ENCODE peak calls at places on chromosomes 2 and 18, in four cellular contexts. R, Q, D and M are unnamed samples.

GRCh38 chr2:168449419-168449818 is 6.7 kb upstream of the CERS6 start:
- DNase-seq in R (no peak), Q (no peak), D (no peak), M (no peak)

GRCh38 chr2:74567862-74568261 is 13.3 kb downstream of the DOK1 start:
- DNase-seq in R (no peak), Q (no peak), D (no peak), M (no peak)

GRCh38 chr2:98486374-98486981 is 41.8 kb downstream of the INPP4A start:
- DNase-seq in R (peak), Q (no peak), D (no peak), M (no peak)

GRCh38 chr2:44286119-44286883 is 11.0 kb downstream of the SLC3A1 start:
- DNase-seq in R (no peak), Q (no peak), D (no peak), M (no peak)

GRCh38 chr2:226903179-226903578 is 67.3 kb downstream of the RHBDD1 start:
- DNase-seq in R (no peak), Q (no peak), D (no peak), M (no peak)

GRCh38 chr2:214382229-214382628 is 28.6 kb upstream of the VWC2L start:
- DNase-seq in R (no peak), Q (no peak), D (no peak), M (no peak)

GRCh38 chr18:31574359-31574758 is 17.3 kb upstream of the TTR start:
- DNase-seq in R (peak), Q (no peak), D (no peak), M (no peak)

GRCh38 chr2:63992061-63992685 is 27.1 kb downstream of the VPS54 start:
- DNase-seq in R (no peak), Q (peak), D (no peak), M (no peak)

GRCh38 chr2:128444044-128444771 is 125.5 kb upstream of the HS6ST1 start:
- DNase-seq in R (no peak), Q (no peak), D (peak), M (no peak)

GRCh38 chr2:37656512-37657423 is 14.7 kb downstream of the CDC42EP3 start:
- DNase-seq in R (peak), Q (peak), D (no peak), M (no peak)

GRCh38 chr2:56271275-56271674 is 87.5 kb downstream of the CCDC85A start:
- DNase-seq in R (no peak), Q (no peak), D (no peak), M (no peak)

GRCh38 chr2:200383380-200384110 is 77.1 kb downstream of the SPATS2L start:
- DNase-seq in R (peak), Q (no peak), D (no peak), M (peak)

GRCh38 chr2:15588329-15588919 is 3.2 kb upstream of the DDX1 start:
- DNase-seq in R (peak), Q (peak), D (peak), M (no peak)

GRCh38 chr2:44245068-44245861 is 30.0 kb upstream of the SLC3A1 start:
- DNase-seq in R (no peak), Q (no peak), D (peak), M (no peak)

GRCh38 chr2:218429951-218430692 is 11.2 kb downstream of the VIL1 start:
- DNase-seq in R (no peak), Q (no peak), D (no peak), M (no peak)

GRCh38 chr18:44537521-44537920 is 143.2 kb upstream of the SETBP1 start:
- DNase-seq in R (no peak), Q (no peak), D (no peak), M (no peak)

GRCh38 chr18:76913583-76913982 is 91.2 kb downstream of the ZNF236 start:
- DNase-seq in R (no peak), Q (no peak), D (peak), M (no peak)

GRCh38 chr2:218896501-218897393 is 16.1 kb downstream of the WNT10A start:
- DNase-seq in R (peak), Q (peak), D (peak), M (peak)

GRCh38 chr18:45398448-45398847 is 216.8 kb upstream of the SLC14A2 start:
- DNase-seq in R (no peak), Q (no peak), D (no peak), M (no peak)

GRCh38 chr2:196119926-196120325 is 51.3 kb upstream of the DNAH7 start:
- DNase-seq in R (no peak), Q (no peak), D (no peak), M (no peak)

GRCh38 chr2:8389373-8390108 is 292.3 kb upstream of the ID2 start:
- DNase-seq in R (no peak), Q (no peak), D (no peak), M (no peak)

GRCh38 chr2:234806818-234807217 is 145.0 kb upstream of the SH3BP4 start:
- DNase-seq in R (no peak), Q (no peak), D (no peak), M (no peak)

GRCh38 chr18:59051470-59052165 is 88.1 kb upstream of the SEC11C start:
- DNase-seq in R (no peak), Q (no peak), D (no peak), M (no peak)

GRCh38 chr18:41690332-41691110 is 264.5 kb upstream of the PIK3C3 start:
- DNase-seq in R (no peak), Q (no peak), D (no peak), M (no peak)

GRCh38 chr2:120108049-120108448 is 95.2 kb downstream of the EPB41L5 start:
- DNase-seq in R (no peak), Q (no peak), D (peak), M (no peak)

GRCh38 chr18:13313006-13313661 is 94.6 kb downstream of the LDLRAD4 start:
- DNase-seq in R (no peak), Q (no peak), D (no peak), M (peak)

GRCh38 chr2:46829240-46829970 is 86.2 kb downstream of the MCFD2 start:
- DNase-seq in R (no peak), Q (no peak), D (peak), M (peak)

GRCh38 chr2:46826898-46827245 is 88.7 kb downstream of the MCFD2 start:
- DNase-seq in R (no peak), Q (no peak), D (no peak), M (no peak)

GRCh38 chr2:46827274-46827930 is 88.2 kb downstream of the MCFD2 start:
- DNase-seq in R (no peak), Q (no peak), D (no peak), M (no peak)

GRCh38 chr2:46828039-46828438 is 87.6 kb downstream of the MCFD2 start:
- DNase-seq in R (no peak), Q (no peak), D (no peak), M (no peak)

DNA sequence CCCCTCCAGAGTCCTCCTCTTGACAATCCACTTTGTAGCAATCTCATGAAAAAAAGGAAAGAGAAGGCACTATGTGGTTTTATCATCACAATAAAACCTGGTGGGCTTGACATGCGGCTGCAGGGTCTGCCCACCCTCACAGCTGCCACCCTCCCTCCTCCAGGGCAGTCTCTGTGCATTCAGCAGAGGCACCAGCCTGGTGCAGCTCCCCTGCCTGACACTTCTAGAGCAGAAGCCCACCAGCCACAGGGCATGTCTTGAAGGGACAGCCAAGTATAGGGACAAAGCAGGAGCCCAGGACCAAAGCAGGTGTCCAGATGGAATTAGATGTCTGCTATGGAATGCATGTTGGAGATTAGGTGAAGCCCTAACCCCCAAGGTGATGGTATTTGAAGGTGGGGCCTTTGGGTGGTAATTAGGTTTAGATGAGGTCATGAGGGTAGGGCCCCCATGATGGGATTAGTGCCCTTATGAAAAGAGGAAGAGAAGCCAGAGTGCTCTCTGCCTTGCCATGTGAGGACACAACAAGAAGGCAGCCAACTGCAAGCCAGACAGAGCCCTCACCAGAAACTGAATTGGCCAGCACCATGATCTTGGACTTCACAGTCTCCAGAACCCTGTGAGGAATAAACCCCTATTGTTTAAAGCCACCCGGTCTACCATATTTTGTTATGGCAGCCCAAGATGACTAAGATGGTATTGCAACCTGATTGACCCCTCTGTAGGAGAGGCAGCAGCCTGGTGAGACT is 86.9 kb downstream of the MCFD2 start:
- DNase-seq in R (no peak), Q (no peak), D (no peak), M (no peak)
- H3K4me3 ChIP-seq in R (no peak), Q (no peak), D (no peak), M (no peak)

GRCh38 chr2:160427629-160428424 is 65.8 kb downstream of the RBMS1 start:
- DNase-seq in R (peak), Q (no peak), D (no peak), M (peak)
- H3K4me3 ChIP-seq in R (peak), Q (no peak), D (no peak), M (peak)

GRCh38 chr2:176129825-176130152 is 284 bp downstream of the HOXD8 start:
- DNase-seq in R (no peak), Q (no peak), D (no peak), M (no peak)
- H3K4me3 ChIP-seq in R (no peak), Q (peak), D (peak), M (peak)

DNA sequence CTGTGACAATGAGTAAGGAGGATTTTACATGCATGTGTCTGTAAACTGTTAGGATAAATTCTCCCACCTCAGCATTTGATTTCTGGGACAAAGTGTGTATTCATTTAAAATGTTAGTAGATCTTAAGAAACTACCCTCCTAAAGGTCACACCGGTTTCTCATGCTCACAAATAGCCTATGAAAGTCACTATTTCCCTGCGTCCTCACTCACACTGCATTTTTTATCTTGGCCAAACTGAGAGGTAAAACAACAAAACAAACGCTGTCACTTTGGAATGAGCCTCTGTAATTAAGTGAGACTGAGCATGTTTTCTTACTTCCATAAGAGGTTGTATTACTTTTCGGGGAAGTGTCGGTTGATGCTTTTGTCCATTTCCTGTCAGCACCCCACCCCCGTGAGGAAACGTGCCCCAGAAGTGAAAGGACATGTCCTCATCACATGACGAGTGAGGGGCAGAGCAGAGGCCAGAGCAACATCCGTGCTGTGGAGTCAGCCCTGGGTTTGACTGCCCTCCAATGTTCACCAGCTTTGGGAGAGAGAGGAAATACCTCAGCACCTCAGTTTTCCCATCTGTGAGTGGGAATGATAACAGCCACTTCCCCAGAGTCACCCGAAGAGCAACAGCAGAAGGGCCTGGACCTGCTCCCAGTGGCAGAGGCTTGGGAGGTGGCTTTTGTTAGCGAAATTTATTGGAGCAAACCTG is 3.1 kb downstream of the GYPC start:
- DNase-seq in R (peak), Q (no peak), D (peak), M (no peak)
- H3K4me3 ChIP-seq in R (peak), Q (no peak), D (no peak), M (peak)

DNA sequence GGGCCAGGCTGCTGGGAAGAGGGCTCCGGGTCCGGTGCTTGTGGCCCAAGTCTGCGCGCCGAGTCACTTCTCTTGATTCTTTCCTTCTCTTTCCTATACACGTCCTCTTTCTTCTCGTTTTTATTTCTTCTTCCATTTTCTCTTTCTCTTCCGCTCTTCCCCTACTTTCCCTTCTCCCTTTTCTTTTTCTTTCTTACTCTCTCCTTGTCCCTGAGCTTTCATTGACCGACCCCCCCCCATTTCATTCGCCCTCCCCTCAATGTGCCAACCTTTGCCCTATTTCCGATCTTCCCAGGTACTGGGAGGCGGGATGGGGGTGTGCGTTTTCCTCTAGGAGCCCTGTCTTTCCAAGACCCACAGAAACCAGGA is 1.8 kb downstream of the ONECUT2 start:
- DNase-seq in R (no peak), Q (no peak), D (no peak), M (no peak)
- H3K4me3 ChIP-seq in R (no peak), Q (no peak), D (no peak), M (no peak)